ENCODE peak calls at places on chromosomes 13 and 19, in five cellular contexts. E is HCT116, B is prostate gland, I is lower leg skin, M is GM12892. Q is an unnamed sample.

GRCh38 chr19:49142866-49143335 is 12.3 kb downstream of the HRC start:
- DNase-seq in E (no peak), B (peak; percentile 93), I (peak; percentile 76), M (no peak), Q (peak; percentile 90)

GRCh38 chr19:45253396-45254027 is 2.4 kb downstream of the MARK4 start:
- DNase-seq in E (no peak), B (no peak), I (no peak), M (no peak), Q (no peak)

GRCh38 chr19:3132971-3133792 is 2.7 kb upstream of the GNA15 start:
- DNase-seq in E (no peak), B (peak; percentile 53), I (peak; percentile 45), M (peak; percentile 71), Q (peak; percentile 46)

GRCh38 chr19:4707956-4708650 is 15.5 kb downstream of the DPP9 start:
- DNase-seq in E (no peak), B (no peak), I (no peak), M (no peak), Q (no peak)

GRCh38 chr13:51643882-51644281 is 59.6 kb downstream of the WDFY2 start:
- DNase-seq in E (peak; percentile 68), B (no peak), I (no peak), M (no peak), Q (no peak)

GRCh38 chr13:61833228-61833627 is 417.6 kb upstream of the PCDH20 start:
- DNase-seq in E (no peak), B (no peak), I (no peak), M (no peak), Q (no peak)

GRCh38 chr13:91368676-91369425 is 21.4 kb downstream of the MIR17HG start:
- DNase-seq in E (no peak), B (no peak), I (no peak), M (no peak), Q (no peak)

GRCh38 chr19:42115219-42115618 is 17.0 kb downstream of the POU2F2 start:
- DNase-seq in E (no peak), B (no peak), I (no peak), M (no peak), Q (no peak)

GRCh38 chr19:46065486-46065885 is 24.7 kb upstream of the IGFL4 start:
- DNase-seq in E (no peak), B (no peak), I (no peak), M (no peak), Q (no peak)

GRCh38 chr19:41939861-41940442 is 11.7 kb upstream of the ERFL start:
- DNase-seq in E (no peak), B (no peak), I (no peak), M (peak; percentile 76), Q (peak; percentile 78)

GRCh38 chr13:41179593-41180250 is 14.6 kb downstream of the KBTBD7 start:
- DNase-seq in E (no peak), B (no peak), I (no peak), M (no peak), Q (no peak)

GRCh38 chr13:110607675-110608224 is 7.6 kb upstream of the NAXD start:
- DNase-seq in E (no peak), B (no peak), I (no peak), M (no peak), Q (no peak)

GRCh38 chr19:1760020-1760419 is 6.7 kb downstream of the ONECUT3 start:
- DNase-seq in E (no peak), B (no peak), I (no peak), M (no peak), Q (no peak)

GRCh38 chr13:75217949-75218348 is 264.0 kb downstream of the TBC1D4 start:
- DNase-seq in E (no peak), B (no peak), I (no peak), M (no peak), Q (no peak)

DNA sequence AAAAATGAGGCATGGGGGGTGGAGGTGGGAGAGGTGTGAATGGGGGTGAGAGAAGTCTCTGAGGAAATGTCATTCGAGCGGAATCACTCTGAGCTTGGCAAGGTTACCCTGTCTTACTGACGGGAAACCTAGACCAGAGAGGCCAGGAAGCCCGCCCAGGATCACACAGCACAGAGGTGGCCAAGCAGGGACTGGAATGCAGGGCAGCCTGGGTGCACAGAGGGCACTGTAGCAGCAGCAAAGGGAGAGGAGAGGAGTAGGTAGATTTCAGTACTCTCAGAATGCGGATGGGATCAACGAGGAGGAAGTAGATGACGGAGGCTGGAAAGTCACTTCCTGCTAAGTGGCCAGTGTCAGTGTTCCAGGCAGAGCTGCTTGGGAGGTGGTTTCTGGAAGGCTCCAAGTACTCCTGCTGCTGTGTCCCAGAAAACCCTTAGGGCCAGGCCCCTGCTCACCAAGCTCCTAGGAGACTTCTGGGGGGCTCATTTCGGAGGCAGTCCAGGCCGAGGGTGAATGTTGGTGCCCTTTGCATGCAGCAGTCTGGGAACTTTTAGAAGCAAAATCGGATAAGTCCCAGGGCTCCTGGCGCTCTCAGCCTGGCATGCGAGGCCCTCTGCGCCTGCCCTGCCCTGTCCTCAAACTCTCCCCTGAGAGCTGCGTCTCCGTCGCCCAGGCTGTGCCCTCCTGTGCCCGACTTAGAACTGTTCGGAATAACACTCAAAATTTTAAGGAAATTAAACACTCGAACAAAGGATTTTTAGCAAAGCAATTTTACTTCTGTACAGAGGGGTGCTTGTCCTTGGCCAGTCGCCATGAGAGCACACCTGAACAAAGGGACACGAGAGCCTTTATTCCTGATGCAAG is 33.5 kb downstream of the DNM2 start:
- DNase-seq in E (no peak), B (no peak), I (no peak), M (no peak), Q (peak; percentile 73)
- TF ChIP-seq POLR2A in E (no peak), B (peak; percentile 41), I (no peak), M (no peak), Q (peak; percentile 35)

GRCh38 chr19:58305065-58305931 is at the start of gene ERVK3-1:
- DNase-seq in E (peak; percentile 91), B (peak; percentile 96), I (peak; percentile 95), M (peak; percentile 93), Q (peak; percentile 97)
- TF ChIP-seq POLR2A in E (peak; percentile 78), B (peak; percentile 67), I (peak; percentile 81), M (peak; percentile 98), Q (peak; percentile 82)

GRCh38 chr13:71865858-71866172 is 1.2 kb downstream of the DACH1 start:
- DNase-seq in E (no peak), B (no peak), I (no peak), M (no peak), Q (peak; percentile 51)

GRCh38 chr13:71866173-71867091 is 572 bp downstream of the DACH1 start:
- DNase-seq in E (no peak), B (peak; percentile 27), I (no peak), M (peak; percentile 13), Q (peak; percentile 74)

GRCh38 chr13:71869274-71869673 is 2.3 kb upstream of the DACH1 start:
- DNase-seq in E (no peak), B (no peak), I (no peak), M (no peak), Q (no peak)

GRCh38 chr13:71864981-71865857 is 1.8 kb downstream of the DACH1 start:
- DNase-seq in E (no peak), B (no peak), I (no peak), M (no peak), Q (peak; percentile 55)

DNA sequence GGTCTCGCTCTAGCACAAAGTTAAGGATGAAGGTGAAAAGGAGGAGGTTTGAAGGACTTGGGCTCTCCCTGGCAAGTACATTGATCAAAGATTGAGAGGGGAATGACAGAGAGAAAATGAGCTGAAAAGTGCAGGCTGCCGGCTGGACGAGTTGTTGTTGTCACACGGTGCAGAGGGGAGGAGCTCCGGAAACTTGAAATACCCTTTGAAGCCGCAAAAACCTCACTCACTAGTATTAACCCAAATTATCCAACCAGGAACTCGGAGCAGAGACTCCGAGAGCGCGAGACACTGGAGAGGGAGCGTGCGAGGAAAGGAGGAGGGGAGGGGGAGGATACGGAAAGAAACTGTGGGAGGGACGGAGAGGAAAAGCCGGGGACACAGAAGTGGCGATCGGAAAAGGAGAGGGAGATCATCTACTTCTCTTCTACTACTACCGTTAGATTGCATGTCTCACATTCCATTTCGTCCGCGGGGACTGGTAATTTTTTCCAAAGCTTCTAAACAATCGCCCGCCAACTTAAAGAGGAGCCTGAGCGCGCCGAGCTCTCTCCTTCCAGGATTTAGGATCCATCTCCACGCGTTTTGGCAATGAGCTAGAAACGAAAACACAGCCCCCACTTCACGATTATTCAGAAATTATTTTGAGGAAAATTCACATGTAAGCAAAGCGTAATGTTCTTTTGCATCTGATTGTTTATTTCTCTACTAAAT is at the start of gene DACH1:
- DNase-seq in E (no peak), B (peak; percentile 77), I (no peak), M (peak; percentile 21), Q (peak; percentile 79)
- TF ChIP-seq POLR2A in E (no peak), B (peak; percentile 52), I (no peak), M (no peak), Q (peak; percentile 43)

DNA sequence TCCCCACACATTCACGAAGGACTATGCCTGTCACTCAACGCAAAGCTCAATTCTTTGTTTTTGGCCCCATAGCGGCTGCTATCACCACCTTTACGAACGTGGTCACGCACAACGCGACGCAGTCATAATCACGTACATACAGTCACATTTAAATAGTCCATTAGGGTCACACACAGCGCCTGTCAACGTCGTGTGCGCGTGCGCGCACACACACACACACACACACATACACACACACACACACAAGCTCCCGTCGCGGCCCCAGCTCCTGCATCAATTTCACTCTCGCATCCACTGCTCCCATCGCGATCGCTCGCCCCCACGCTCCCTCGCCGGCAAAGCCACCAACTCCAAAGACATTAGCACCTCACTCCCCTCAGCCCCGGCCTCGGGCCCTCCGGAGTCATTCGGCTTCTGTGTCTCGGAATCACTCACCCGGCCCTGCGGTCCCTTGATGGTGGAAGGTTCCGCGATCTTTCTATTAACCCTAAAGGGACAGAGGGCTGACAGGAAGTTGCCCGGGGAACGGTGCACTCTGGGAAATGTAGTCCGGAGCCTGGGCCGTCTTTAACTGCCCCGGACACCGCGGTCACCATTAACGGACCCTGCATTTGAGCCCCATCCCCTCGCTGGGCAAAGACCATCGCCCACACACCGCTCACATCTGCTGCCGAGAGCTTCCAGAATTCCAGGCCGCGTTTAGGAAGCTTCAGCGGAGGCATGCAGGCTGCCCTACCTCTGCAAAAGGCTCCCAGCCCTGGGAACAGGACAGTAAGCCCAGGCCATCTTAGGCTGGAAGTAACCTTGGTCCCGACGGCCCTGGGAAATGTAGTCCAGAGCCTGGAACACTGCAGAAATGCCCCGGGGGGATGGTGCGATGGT is at the start of gene ZNF790:
- DNase-seq in E (no peak), B (peak; percentile 90), I (peak; percentile 87), M (peak; percentile 66), Q (peak; percentile 75)
- TF ChIP-seq POLR2A in E (no peak), B (peak; percentile 12), I (no peak), M (peak; percentile 77), Q (peak; percentile 47)

Q was measured in Peyer's patch.